ENCODE peak calls at places on chromosomes 7 and 10, in ten cellular contexts. S, X, O, L, H, A, M, J, C and Q are unnamed samples.

GRCh38 chr10:79358811-79359210 is 11.5 kb downstream of the PPIF start:
- DNase-seq in A (no peak), L (no peak), X (peak; percentile 71), M (peak; percentile 47), S (no peak), H (no peak), C (peak; percentile 34), O (no peak), J (peak; percentile 46), Q (no peak)

GRCh38 chr7:92754756-92755581 is 81.4 kb downstream of the CDK6 start:
- DNase-seq in J (no peak), M (no peak), O (no peak), C (no peak), A (no peak), L (no peak), H (peak; percentile 49), S (no peak), X (no peak), Q (no peak)

GRCh38 chr10:119416855-119417254 is 125.7 kb downstream of the RGS10 start:
- DNase-seq in O (peak; percentile 80), X (peak; percentile 58), J (peak; percentile 77), M (peak; percentile 69), A (no peak), L (peak; percentile 60), H (peak; percentile 36), C (no peak), S (peak; percentile 58), Q (no peak)

GRCh38 chr10:122243560-122243959 is 27.5 kb upstream of the BTBD16 start:
- DNase-seq in C (no peak), J (no peak), L (no peak), A (no peak), H (no peak), X (no peak), S (no peak), O (no peak), M (no peak), Q (no peak)

GRCh38 chr10:111762114-111762513 is 421.5 kb downstream of the GPAM start:
- DNase-seq in X (no peak), O (no peak), A (no peak), L (no peak), C (no peak), S (no peak), J (no peak), H (no peak), M (no peak), Q (no peak)

GRCh38 chr10:126290232-126290631 is 98.0 kb downstream of the ADAM12 start:
- DNase-seq in X (no peak), J (no peak), M (no peak), H (no peak), C (no peak), O (no peak), A (no peak), S (no peak), L (no peak), Q (no peak)

GRCh38 chr7:22319424-22320403 is 37.2 kb downstream of the RAPGEF5 start:
- DNase-seq in J (no peak), L (no peak), X (peak; percentile 47), H (no peak), S (no peak), M (no peak), C (no peak), O (no peak), A (no peak), Q (no peak)

GRCh38 chr10:25933653-25934608 is at the start of gene MYO3A:
- DNase-seq in S (no peak), C (no peak), O (peak; percentile 74), J (no peak), M (no peak), H (no peak), A (no peak), X (no peak), L (no peak), Q (no peak)

GRCh38 chr7:2030475-2031456 is 202.0 kb downstream of the MAD1L1 start:
- DNase-seq in S (no peak), A (no peak), O (no peak), J (peak; percentile 32), H (no peak), L (no peak), C (no peak), X (no peak), M (no peak), Q (no peak)

GRCh38 chr7:20153999-20154398 is 63.2 kb downstream of the MACC1 start:
- DNase-seq in O (no peak), H (no peak), A (no peak), M (peak; percentile 45), L (no peak), S (no peak), C (no peak), J (no peak), X (peak; percentile 42), Q (no peak)

GRCh38 chr7:20157456-20157855 is 59.7 kb downstream of the MACC1 start:
- DNase-seq in C (no peak), O (no peak), X (no peak), M (peak; percentile 87), J (no peak), L (no peak), S (no peak), H (no peak), A (no peak), Q (no peak)

GRCh38 chr7:20158684-20159083 is 58.5 kb downstream of the MACC1 start:
- DNase-seq in X (no peak), H (peak; percentile 37), S (no peak), M (peak; percentile 29), O (no peak), J (no peak), A (no peak), L (no peak), C (no peak), Q (no peak)

GRCh38 chr7:20164420-20165145 is 52.6 kb downstream of the MACC1 start:
- DNase-seq in A (no peak), O (no peak), S (no peak), C (no peak), X (no peak), L (no peak), H (peak; percentile 40), M (no peak), J (no peak), Q (no peak)

DNA sequence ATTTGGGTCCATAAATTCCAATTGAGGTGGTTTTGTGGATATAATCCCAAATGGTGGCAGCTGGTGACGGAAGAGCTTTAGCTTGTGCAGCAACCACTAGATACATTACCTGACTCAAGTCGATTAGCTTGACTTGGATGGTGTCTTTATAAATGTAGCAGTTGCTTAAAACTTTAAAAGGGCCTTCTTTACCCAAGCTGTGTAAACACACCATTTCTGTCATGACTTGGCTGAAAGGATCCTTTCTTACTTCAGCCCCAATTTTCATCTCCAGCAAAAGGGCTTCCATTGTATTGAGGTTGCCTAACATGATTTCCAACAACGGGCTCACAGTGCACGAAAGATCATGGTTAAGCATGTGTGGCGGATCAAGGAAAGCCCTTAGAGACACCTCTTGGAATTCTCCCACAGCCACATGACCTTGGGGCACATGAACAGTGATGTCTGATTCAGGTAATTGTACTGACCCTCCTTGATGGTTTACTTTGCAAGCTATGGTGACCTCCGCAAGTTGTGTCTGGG is 57.9 kb downstream of the MACC1 start:
- DNase-seq in X (no peak), C (no peak), S (no peak), J (no peak), H (no peak), L (no peak), O (no peak), A (no peak), M (no peak), Q (no peak)
- TF ChIP-seq CTCF in X (no peak), C (no peak), S (no peak), J (no peak), H (no peak), L (no peak), O (no peak), A (no peak), M (no peak), Q (no peak)

DNA sequence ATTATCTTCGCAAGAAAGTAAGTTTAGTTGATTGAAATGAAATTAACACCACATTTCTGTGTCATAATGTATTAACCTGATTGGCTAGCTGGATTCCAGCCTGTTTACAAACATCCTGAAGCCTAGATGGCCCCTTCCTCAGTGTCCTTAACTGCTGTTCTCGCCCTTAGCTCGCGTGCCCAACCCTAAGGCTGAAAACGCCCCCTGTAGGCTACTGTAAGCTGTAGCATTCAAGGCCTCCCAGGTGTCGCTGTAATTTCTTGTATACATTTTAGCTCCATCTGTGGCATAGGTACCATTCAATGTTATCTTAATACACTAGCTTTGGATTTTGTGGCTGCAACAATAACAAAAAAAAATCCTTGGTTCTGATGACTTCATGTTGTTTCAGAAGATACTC is 191.6 kb downstream of the MGMT start:
- DNase-seq in L (no peak), O (peak; percentile 61), X (peak; percentile 30), C (no peak), J (no peak), M (no peak), H (no peak), S (no peak), A (no peak), Q (no peak)
- TF ChIP-seq CTCF in L (no peak), O (peak; percentile 87), X (peak; percentile 62), C (peak; percentile 21), J (peak; percentile 6), M (peak; percentile 11), H (peak; percentile 9), S (peak; percentile 22), A (no peak), Q (peak; percentile 17)

DNA sequence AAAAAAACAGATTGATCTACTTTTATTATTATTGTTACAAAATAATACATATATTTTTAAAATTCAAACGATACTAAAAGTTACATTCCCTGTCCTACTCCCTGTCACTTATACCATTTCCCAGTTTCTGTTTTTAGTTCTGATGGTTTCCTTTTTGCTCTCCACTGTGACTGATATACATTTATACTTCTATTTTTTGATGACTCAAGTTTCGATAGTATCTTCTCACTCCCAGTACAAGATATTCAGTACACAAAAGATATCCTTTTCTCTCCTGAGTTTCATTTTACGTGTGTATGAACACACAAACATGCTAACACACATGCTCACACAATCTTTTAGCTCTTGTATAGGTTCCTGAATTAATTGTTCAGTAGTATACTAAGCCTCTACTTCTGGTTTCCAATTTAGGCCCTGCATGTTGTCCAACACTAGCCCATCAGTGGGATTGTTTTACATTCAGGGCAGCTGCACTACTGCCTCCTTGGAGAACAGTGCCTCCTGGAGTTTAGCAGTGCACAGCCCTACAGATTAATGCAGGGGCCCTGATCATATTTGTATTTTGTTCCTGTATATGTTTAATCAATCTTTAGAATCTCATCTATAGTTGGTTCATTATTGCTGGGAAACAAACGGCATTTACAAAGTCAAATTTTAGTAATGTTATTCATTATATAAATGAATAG is 131.0 kb downstream of the TES start:
- DNase-seq in M (peak; percentile 32), O (no peak), J (no peak), C (no peak), S (no peak), X (peak; percentile 27), A (no peak), L (no peak), H (no peak), Q (no peak)
- TF ChIP-seq CTCF in M (peak; percentile 25), O (peak; percentile 47), J (peak; percentile 59), C (peak; percentile 17), S (peak; percentile 34), X (peak; percentile 59), A (no peak), L (no peak), H (peak; percentile 12), Q (no peak)

DNA sequence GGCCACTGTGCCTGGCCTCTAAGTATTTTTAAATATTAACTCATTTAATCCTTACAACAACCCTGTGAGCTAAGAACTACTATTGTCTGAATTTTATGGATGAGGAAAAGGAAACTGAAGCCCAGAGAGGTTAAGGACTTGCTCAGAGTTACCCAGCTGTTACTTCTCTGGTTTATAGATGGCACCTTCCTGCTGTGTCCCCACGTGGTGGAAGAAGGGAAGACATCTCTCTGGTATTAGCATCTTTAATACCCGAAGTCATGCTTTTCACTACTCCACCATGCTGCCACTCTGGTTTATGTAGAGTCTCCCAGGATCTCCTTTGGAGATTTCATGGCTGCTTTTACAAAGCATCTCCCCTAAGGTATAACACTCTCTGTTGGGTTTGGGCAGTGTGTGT is 105.5 kb upstream of the MKLN1 start:
- DNase-seq in H (no peak), M (no peak), S (no peak), X (no peak), J (no peak), L (no peak), O (no peak), A (no peak), C (peak; percentile 27), Q (no peak)
- TF ChIP-seq CTCF in H (no peak), M (no peak), S (no peak), X (peak; percentile 17), J (no peak), L (no peak), O (no peak), A (no peak), C (no peak), Q (no peak)